ENCODE peak calls at places on chromosomes 6 and 20, in ten cellular contexts. One of them, this sample, is unnamed. For H3K4me1, the result is how much of the 10 kb centered on the place peaks cover.

GRCh38 chr6:17630511-17631073 is 30.5 kb downstream of the FAM8A1 start:
- DNase-seq in suprapubic skin: no peak
- DNase-seq in CD8-positive, alpha-beta T cell: no peak
- DNase-seq in psoas muscle: no peak
- DNase-seq in tibial artery: no peak
- DNase-seq in transverse colon: peak
- DNase-seq in H9: no peak
- DNase-seq in left ventricle myocardium inferior: no peak
- DNase-seq in endodermal cell: no peak
- DNase-seq in IMR-90: peak
- DNase-seq in this sample: no peak

GRCh38 chr6:53294611-53295010 is 54.1 kb downstream of the ELOVL5 start:
- DNase-seq in transverse colon: no peak
- DNase-seq in H9: no peak
- DNase-seq in endodermal cell: no peak
- DNase-seq in suprapubic skin: no peak
- DNase-seq in left ventricle myocardium inferior: no peak
- DNase-seq in psoas muscle: no peak
- DNase-seq in CD8-positive, alpha-beta T cell: no peak
- DNase-seq in IMR-90: no peak
- DNase-seq in tibial artery: no peak
- DNase-seq in this sample: no peak

GRCh38 chr6:107613980-107614379 is 124.1 kb downstream of the SOBP start:
- DNase-seq in IMR-90: no peak
- DNase-seq in transverse colon: no peak
- DNase-seq in endodermal cell: no peak
- DNase-seq in H9: no peak
- DNase-seq in psoas muscle: no peak
- DNase-seq in tibial artery: no peak
- DNase-seq in left ventricle myocardium inferior: no peak
- DNase-seq in suprapubic skin: no peak
- DNase-seq in CD8-positive, alpha-beta T cell: no peak
- DNase-seq in this sample: no peak

GRCh38 chr20:40646321-40647212 is 42.5 kb downstream of the MAFB start:
- DNase-seq in H9: no peak
- DNase-seq in suprapubic skin: no peak
- DNase-seq in transverse colon: no peak
- DNase-seq in endodermal cell: peak
- DNase-seq in psoas muscle: no peak
- DNase-seq in left ventricle myocardium inferior: no peak
- DNase-seq in IMR-90: no peak
- DNase-seq in tibial artery: no peak
- DNase-seq in CD8-positive, alpha-beta T cell: no peak
- DNase-seq in this sample: peak

GRCh38 chr6:51951924-51952323 is 135.5 kb downstream of the PKHD1 start:
- DNase-seq in H9: no peak
- DNase-seq in CD8-positive, alpha-beta T cell: no peak
- DNase-seq in psoas muscle: no peak
- DNase-seq in endodermal cell: no peak
- DNase-seq in tibial artery: no peak
- DNase-seq in transverse colon: no peak
- DNase-seq in left ventricle myocardium inferior: no peak
- DNase-seq in IMR-90: no peak
- DNase-seq in suprapubic skin: no peak
- DNase-seq in this sample: no peak

GRCh38 chr6:133833905-133834304 is 55.0 kb upstream of the TCF21 start:
- DNase-seq in endodermal cell: no peak
- DNase-seq in psoas muscle: no peak
- DNase-seq in transverse colon: no peak
- DNase-seq in suprapubic skin: no peak
- DNase-seq in IMR-90: no peak
- DNase-seq in left ventricle myocardium inferior: no peak
- DNase-seq in H9: no peak
- DNase-seq in tibial artery: no peak
- DNase-seq in CD8-positive, alpha-beta T cell: no peak
- DNase-seq in this sample: no peak

GRCh38 chr6:131782764-131783163 is 25.1 kb upstream of the ENPP1 start:
- DNase-seq in CD8-positive, alpha-beta T cell: no peak
- DNase-seq in H9: no peak
- DNase-seq in suprapubic skin: no peak
- DNase-seq in transverse colon: peak
- DNase-seq in tibial artery: no peak
- DNase-seq in endodermal cell: peak
- DNase-seq in left ventricle myocardium inferior: no peak
- DNase-seq in psoas muscle: no peak
- DNase-seq in IMR-90: no peak
- DNase-seq in this sample: peak

GRCh38 chr6:27078734-27079357 is 168.7 kb upstream of the PRSS16 start:
- DNase-seq in left ventricle myocardium inferior: no peak
- DNase-seq in psoas muscle: no peak
- DNase-seq in tibial artery: no peak
- DNase-seq in IMR-90: peak
- DNase-seq in transverse colon: peak
- DNase-seq in endodermal cell: peak
- DNase-seq in suprapubic skin: no peak
- DNase-seq in CD8-positive, alpha-beta T cell: peak
- DNase-seq in H9: peak
- DNase-seq in this sample: peak

GRCh38 chr20:52103911-52104545 is 87.6 kb downstream of the ZFP64 start:
- DNase-seq in suprapubic skin: no peak
- DNase-seq in transverse colon: no peak
- DNase-seq in endodermal cell: peak
- DNase-seq in tibial artery: no peak
- DNase-seq in left ventricle myocardium inferior: no peak
- DNase-seq in H9: peak
- DNase-seq in psoas muscle: no peak
- DNase-seq in IMR-90: peak
- DNase-seq in CD8-positive, alpha-beta T cell: no peak
- DNase-seq in this sample: peak

GRCh38 chr20:15185913-15186312 is 848.5 kb upstream of the FLRT3 start:
- DNase-seq in endodermal cell: no peak
- DNase-seq in CD8-positive, alpha-beta T cell: no peak
- DNase-seq in transverse colon: no peak
- DNase-seq in left ventricle myocardium inferior: no peak
- DNase-seq in H9: no peak
- DNase-seq in tibial artery: no peak
- DNase-seq in suprapubic skin: no peak
- DNase-seq in IMR-90: no peak
- DNase-seq in psoas muscle: no peak
- DNase-seq in this sample: no peak

GRCh38 chr6:134402372-134402984 is 84.6 kb upstream of the SGK1 start:
- DNase-seq in IMR-90: no peak
- DNase-seq in psoas muscle: no peak
- DNase-seq in endodermal cell: no peak
- DNase-seq in left ventricle myocardium inferior: no peak
- DNase-seq in H9: no peak
- DNase-seq in suprapubic skin: no peak
- DNase-seq in transverse colon: no peak
- DNase-seq in CD8-positive, alpha-beta T cell: no peak
- DNase-seq in tibial artery: no peak
- DNase-seq in this sample: no peak

GRCh38 chr6:82385102-82385501 is 21.5 kb downstream of the TPBG start:
- DNase-seq in transverse colon: no peak
- DNase-seq in suprapubic skin: no peak
- DNase-seq in H9: no peak
- DNase-seq in left ventricle myocardium inferior: no peak
- DNase-seq in endodermal cell: peak
- DNase-seq in CD8-positive, alpha-beta T cell: no peak
- DNase-seq in IMR-90: no peak
- DNase-seq in tibial artery: no peak
- DNase-seq in psoas muscle: no peak
- DNase-seq in this sample: peak

GRCh38 chr6:54654376-54654775 is 192.2 kb upstream of the FAM83B start:
- DNase-seq in left ventricle myocardium inferior: no peak
- DNase-seq in IMR-90: no peak
- DNase-seq in H9: no peak
- DNase-seq in tibial artery: no peak
- DNase-seq in CD8-positive, alpha-beta T cell: no peak
- DNase-seq in suprapubic skin: no peak
- DNase-seq in psoas muscle: no peak
- DNase-seq in endodermal cell: no peak
- DNase-seq in transverse colon: no peak
- DNase-seq in this sample: no peak

GRCh38 chr6:161418458-161418945 is 144.6 kb upstream of the AGPAT4 start:
- DNase-seq in tibial artery: no peak
- DNase-seq in transverse colon: peak
- DNase-seq in endodermal cell: peak
- DNase-seq in psoas muscle: no peak
- DNase-seq in CD8-positive, alpha-beta T cell: no peak
- DNase-seq in suprapubic skin: no peak
- DNase-seq in left ventricle myocardium inferior: no peak
- DNase-seq in IMR-90: peak
- DNase-seq in H9: no peak
- DNase-seq in this sample: peak

GRCh38 chr20:44522841-44523240 is 971 bp upstream of the SERINC3 start:
- DNase-seq in tibial artery: no peak
- DNase-seq in CD8-positive, alpha-beta T cell: no peak
- DNase-seq in suprapubic skin: no peak
- DNase-seq in psoas muscle: no peak
- DNase-seq in endodermal cell: no peak
- DNase-seq in left ventricle myocardium inferior: no peak
- DNase-seq in H9: no peak
- DNase-seq in IMR-90: no peak
- DNase-seq in transverse colon: no peak
- DNase-seq in this sample: no peak

GRCh38 chr20:44523746-44524145 is 1.9 kb upstream of the SERINC3 start:
- DNase-seq in CD8-positive, alpha-beta T cell: no peak
- DNase-seq in IMR-90: no peak
- DNase-seq in endodermal cell: peak
- DNase-seq in psoas muscle: no peak
- DNase-seq in H9: no peak
- DNase-seq in transverse colon: no peak
- DNase-seq in left ventricle myocardium inferior: no peak
- DNase-seq in tibial artery: no peak
- DNase-seq in suprapubic skin: no peak
- DNase-seq in this sample: no peak

GRCh38 chr20:44526129-44526528 is 4.3 kb upstream of the SERINC3 start:
- DNase-seq in psoas muscle: no peak
- DNase-seq in tibial artery: no peak
- DNase-seq in left ventricle myocardium inferior: no peak
- DNase-seq in suprapubic skin: no peak
- DNase-seq in CD8-positive, alpha-beta T cell: no peak
- DNase-seq in endodermal cell: peak
- DNase-seq in transverse colon: no peak
- DNase-seq in H9: peak
- DNase-seq in IMR-90: peak
- DNase-seq in this sample: peak

GRCh38 chr20:44517454-44517853 is 4.4 kb downstream of the SERINC3 start:
- DNase-seq in psoas muscle: no peak
- DNase-seq in suprapubic skin: no peak
- DNase-seq in endodermal cell: no peak
- DNase-seq in left ventricle myocardium inferior: no peak
- DNase-seq in CD8-positive, alpha-beta T cell: no peak
- DNase-seq in tibial artery: no peak
- DNase-seq in transverse colon: no peak
- DNase-seq in H9: no peak
- DNase-seq in IMR-90: no peak
- DNase-seq in this sample: no peak

GRCh38 chr20:44521484-44522481 is at the start of gene SERINC3:
- DNase-seq in H9: peak
- DNase-seq in tibial artery: peak
- DNase-seq in left ventricle myocardium inferior: peak
- DNase-seq in psoas muscle: peak
- DNase-seq in endodermal cell: peak
- DNase-seq in CD8-positive, alpha-beta T cell: peak
- DNase-seq in transverse colon: peak
- DNase-seq in IMR-90: peak
- DNase-seq in suprapubic skin: peak
- DNase-seq in this sample: peak
- TF ChIP-seq CTCF in H9: peak
- TF ChIP-seq CTCF in tibial artery: no peak
- TF ChIP-seq CTCF in left ventricle myocardium inferior: no peak
- TF ChIP-seq CTCF in psoas muscle: peak
- TF ChIP-seq CTCF in endodermal cell: peak
- TF ChIP-seq CTCF in CD8-positive, alpha-beta T cell: no peak
- TF ChIP-seq CTCF in transverse colon: no peak
- TF ChIP-seq CTCF in IMR-90: no peak
- TF ChIP-seq CTCF in suprapubic skin: no peak
- TF ChIP-seq CTCF in this sample: no peak

DNA sequence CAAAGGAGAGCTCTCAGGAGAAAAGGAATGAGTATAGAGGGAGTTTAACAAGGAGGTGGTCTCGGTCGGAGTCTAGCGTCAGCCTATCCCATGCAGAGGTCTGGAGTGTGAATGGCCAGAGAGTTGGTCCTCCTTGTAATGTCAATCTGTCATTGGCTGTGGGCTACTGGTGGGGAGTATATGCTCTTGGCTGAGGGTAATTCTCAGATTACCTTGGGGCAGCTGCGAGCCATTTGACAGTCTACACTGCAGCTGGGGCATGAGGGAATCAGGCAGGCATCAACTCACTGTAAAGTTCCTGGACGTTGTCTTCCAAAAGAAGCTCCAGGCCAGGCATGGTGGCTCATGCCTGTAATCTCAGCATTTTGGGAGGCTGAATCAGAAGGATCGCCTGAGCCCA is 48.1 kb downstream of the EBF4 start:
- DNase-seq in transverse colon: no peak
- DNase-seq in tibial artery: no peak
- DNase-seq in psoas muscle: no peak
- DNase-seq in IMR-90: no peak
- DNase-seq in left ventricle myocardium inferior: no peak
- DNase-seq in CD8-positive, alpha-beta T cell: no peak
- DNase-seq in H9: peak
- DNase-seq in endodermal cell: no peak
- DNase-seq in suprapubic skin: no peak
- DNase-seq in this sample: no peak
- H3K27ac ChIP-seq in transverse colon: no peak
- H3K27ac ChIP-seq in tibial artery: no peak
- H3K27ac ChIP-seq in psoas muscle: no peak
- H3K27ac ChIP-seq in IMR-90: no peak
- H3K27ac ChIP-seq in left ventricle myocardium inferior: no peak
- H3K27ac ChIP-seq in CD8-positive, alpha-beta T cell: peak
- H3K27ac ChIP-seq in H9: no peak
- H3K27ac ChIP-seq in endodermal cell: no peak
- H3K27ac ChIP-seq in suprapubic skin: no peak
- H3K27ac ChIP-seq in this sample: no peak

GRCh38 chr6:30891450-30891723 is 7.1 kb downstream of the DDR1 start:
- DNase-seq in CD8-positive, alpha-beta T cell: no peak
- DNase-seq in IMR-90: no peak
- DNase-seq in psoas muscle: no peak
- DNase-seq in transverse colon: no peak
- DNase-seq in suprapubic skin: no peak
- DNase-seq in tibial artery: no peak
- DNase-seq in endodermal cell: no peak
- DNase-seq in H9: peak
- DNase-seq in left ventricle myocardium inferior: no peak
- DNase-seq in this sample: no peak
- H3K4me1 ChIP-seq in CD8-positive, alpha-beta T cell: under half
- H3K4me1 ChIP-seq in IMR-90: under half
- H3K4me1 ChIP-seq in psoas muscle: under half
- H3K4me1 ChIP-seq in transverse colon: under half
- H3K4me1 ChIP-seq in suprapubic skin: under half
- H3K4me1 ChIP-seq in tibial artery: under half
- H3K4me1 ChIP-seq in endodermal cell: under half
- H3K4me1 ChIP-seq in H9: under half
- H3K4me1 ChIP-seq in left ventricle myocardium inferior: under half
- H3K4me1 ChIP-seq in this sample: under half

DNA sequence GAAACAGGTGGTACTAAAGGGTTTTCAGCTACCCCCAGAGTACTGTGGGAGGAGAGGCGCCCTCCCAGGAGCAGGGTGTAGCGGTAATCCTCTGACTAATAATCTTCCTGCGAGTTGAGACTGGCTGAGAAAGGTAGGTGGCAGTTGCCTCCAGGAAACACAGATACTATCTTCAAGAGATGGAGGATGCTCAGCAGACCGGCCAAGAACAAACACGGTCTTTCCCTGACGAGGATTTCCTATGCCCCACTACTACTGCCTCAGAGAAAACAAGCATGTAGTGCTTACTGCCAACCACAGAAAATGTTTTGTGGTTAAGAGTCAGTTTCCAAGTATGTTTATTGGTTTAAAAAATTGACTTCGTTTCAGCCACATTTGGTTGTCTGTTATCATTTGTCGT is 26.8 kb downstream of the C6orf89 start:
- DNase-seq in H9: no peak
- DNase-seq in transverse colon: peak
- DNase-seq in IMR-90: peak
- DNase-seq in psoas muscle: no peak
- DNase-seq in tibial artery: no peak
- DNase-seq in endodermal cell: no peak
- DNase-seq in left ventricle myocardium inferior: no peak
- DNase-seq in suprapubic skin: no peak
- DNase-seq in CD8-positive, alpha-beta T cell: peak
- DNase-seq in this sample: no peak
- TF ChIP-seq CTCF in H9: no peak
- TF ChIP-seq CTCF in transverse colon: no peak
- TF ChIP-seq CTCF in IMR-90: no peak
- TF ChIP-seq CTCF in psoas muscle: no peak
- TF ChIP-seq CTCF in tibial artery: no peak
- TF ChIP-seq CTCF in endodermal cell: no peak
- TF ChIP-seq CTCF in left ventricle myocardium inferior: no peak
- TF ChIP-seq CTCF in suprapubic skin: no peak
- TF ChIP-seq CTCF in CD8-positive, alpha-beta T cell: no peak
- TF ChIP-seq CTCF in this sample: no peak